ENCODE peak calls at places on chromosomes 3 and 15, in four cellular contexts. O is SK-N-DZ, A is GM12864, M is AML-193. J is an unnamed sample.

GRCh38 chr3:46112296-46112695 is 85.0 kb upstream of the XCR1 start:
- DNase-seq in O (no peak), A (no peak), M (no peak), J (no peak)

GRCh38 chr3:136444581-136444980 is 194.4 kb downstream of the PCCB start:
- DNase-seq in A (no peak), O (no peak), M (no peak), J (no peak)

GRCh38 chr3:14483286-14483685 is 56.9 kb downstream of the GRIP2 start:
- DNase-seq in M (no peak), A (no peak), O (no peak), J (no peak)

GRCh38 chr3:149352556-149352955 is 19.1 kb upstream of the TM4SF18 start:
- DNase-seq in A (peak; percentile 22), O (peak; percentile 18), M (peak; percentile 82), J (peak; percentile 1)

GRCh38 chr3:170978335-170978745 is 48.2 kb downstream of the SLC2A2 start:
- DNase-seq in O (no peak), A (no peak), M (no peak), J (no peak)

GRCh38 chr3:136343873-136344281 is 93.7 kb downstream of the PCCB start:
- DNase-seq in A (no peak), M (no peak), O (peak; percentile 72), J (no peak)

GRCh38 chr15:32651229-32651837 is 9.8 kb downstream of the SCG5 start:
- DNase-seq in O (peak; percentile 53), A (no peak), M (peak; percentile 70), J (no peak)

GRCh38 chr15:100788731-100789105 is 90.9 kb upstream of the ALDH1A3 start:
- DNase-seq in M (no peak), A (no peak), O (no peak), J (no peak)

GRCh38 chr3:127630811-127631714 is 2.1 kb downstream of the PODXL2 start:
- DNase-seq in M (no peak), O (no peak), A (no peak), J (no peak)

GRCh38 chr15:90873998-90874605 is 5.7 kb downstream of the FURIN start:
- DNase-seq in A (no peak), O (no peak), M (no peak), J (no peak)

GRCh38 chr15:55277116-55277564 is 12.5 kb downstream of the RAB27A start:
- DNase-seq in O (no peak), M (peak; percentile 83), A (peak; percentile 77), J (peak; percentile 17)

GRCh38 chr3:123876858-123877257 is 7.3 kb downstream of the MYLK start:
- DNase-seq in M (no peak), O (no peak), A (no peak), J (no peak)

GRCh38 chr3:140270329-140270728 is 335.3 kb downstream of the CLSTN2 start:
- DNase-seq in A (no peak), M (no peak), O (no peak), J (no peak)

GRCh38 chr3:155416500-155417118 is 123.1 kb upstream of the STRIT1 start:
- DNase-seq in M (no peak), A (no peak), O (no peak), J (no peak)

GRCh38 chr3:190026154-190026553 is 94.5 kb downstream of the P3H2 start:
- DNase-seq in M (no peak), O (no peak), A (no peak), J (no peak)

GRCh38 chr3:117105650-117106049 is 396.1 kb downstream of the TUSC7 start:
- DNase-seq in O (no peak), M (no peak), A (no peak), J (no peak)

GRCh38 chr3:23671901-23672589 is 133.7 kb upstream of the UBE2E1 start:
- DNase-seq in O (no peak), A (no peak), M (no peak), J (no peak)

GRCh38 chr3:54033761-54034160 is 88.6 kb upstream of the CACNA2D3 start:
- DNase-seq in O (peak; percentile 9), M (no peak), A (no peak), J (no peak)

GRCh38 chr3:195801251-195802183 is 10.2 kb downstream of the MUC4 start:
- DNase-seq in M (no peak), O (no peak), A (no peak), J (no peak)

GRCh38 chr15:100877551-100877950 is 2.1 kb upstream of the ALDH1A3 start:
- DNase-seq in A (no peak), M (no peak), O (no peak), J (no peak)

GRCh38 chr3:137325934-137326333 is 368.2 kb downstream of the IL20RB start:
- DNase-seq in M (no peak), A (no peak), O (no peak), J (no peak)